ENCODE peak calls at places on chromosome 21, in five cellular contexts. One of them, this sample, is unnamed.

GRCh38 chr21:37538971-37539590 is 172.5 kb downstream of the DYRK1A start:
- DNase-seq in H54: no peak
- DNase-seq in HTR-8/SVneo: no peak
- DNase-seq in Right ventricle myocardium superior: no peak
- DNase-seq in epithelial cell of esophagus: no peak
- DNase-seq in this sample: no peak

GRCh38 chr21:38639782-38640750 is 141.8 kb upstream of the ERG start:
- DNase-seq in H54: no peak
- DNase-seq in HTR-8/SVneo: no peak
- DNase-seq in Right ventricle myocardium superior: no peak
- DNase-seq in epithelial cell of esophagus: no peak
- DNase-seq in this sample: no peak

GRCh38 chr21:38255718-38256117 is 1.1 kb upstream of the KCNJ15 start:
- DNase-seq in H54: no peak
- DNase-seq in HTR-8/SVneo: no peak
- DNase-seq in Right ventricle myocardium superior: no peak
- DNase-seq in epithelial cell of esophagus: no peak
- DNase-seq in this sample: no peak

GRCh38 chr21:44696572-44696971 is 400 bp upstream of the KRTAP10-12 start:
- DNase-seq in H54: no peak
- DNase-seq in HTR-8/SVneo: no peak
- DNase-seq in Right ventricle myocardium superior: no peak
- DNase-seq in epithelial cell of esophagus: no peak
- DNase-seq in this sample: no peak

GRCh38 chr21:27674037-27674436 is 707.1 kb upstream of the ADAMTS5 start:
- DNase-seq in H54: no peak
- DNase-seq in HTR-8/SVneo: no peak
- DNase-seq in Right ventricle myocardium superior: no peak
- DNase-seq in epithelial cell of esophagus: peak; percentile 57
- DNase-seq in this sample: no peak

GRCh38 chr21:28644762-28645161 is 347.9 kb downstream of the LTN1 start:
- DNase-seq in H54: no peak
- DNase-seq in HTR-8/SVneo: no peak
- DNase-seq in Right ventricle myocardium superior: no peak
- DNase-seq in epithelial cell of esophagus: peak; percentile 82
- DNase-seq in this sample: no peak

GRCh38 chr21:28336299-28336698 is 656.4 kb downstream of the LTN1 start:
- DNase-seq in H54: peak; percentile 3
- DNase-seq in HTR-8/SVneo: peak; percentile 10
- DNase-seq in Right ventricle myocardium superior: no peak
- DNase-seq in epithelial cell of esophagus: peak; percentile 65
- DNase-seq in this sample: no peak

GRCh38 chr21:45448810-45449657 is 44.1 kb downstream of the COL18A1 start:
- DNase-seq in H54: no peak
- DNase-seq in HTR-8/SVneo: no peak
- DNase-seq in Right ventricle myocardium superior: peak; percentile 39
- DNase-seq in epithelial cell of esophagus: no peak
- DNase-seq in this sample: no peak

GRCh38 chr21:40555129-40555528 is 291.8 kb downstream of the DSCAM start:
- DNase-seq in H54: no peak
- DNase-seq in HTR-8/SVneo: no peak
- DNase-seq in Right ventricle myocardium superior: no peak
- DNase-seq in epithelial cell of esophagus: no peak
- DNase-seq in this sample: no peak

GRCh38 chr21:45009616-45010015 is 64.8 kb upstream of the ADARB1 start:
- DNase-seq in H54: no peak
- DNase-seq in HTR-8/SVneo: no peak
- DNase-seq in Right ventricle myocardium superior: no peak
- DNase-seq in epithelial cell of esophagus: no peak
- DNase-seq in this sample: no peak

GRCh38 chr21:18370292-18370691 is 33.3 kb downstream of the TMPRSS15 start:
- DNase-seq in H54: no peak
- DNase-seq in HTR-8/SVneo: no peak
- DNase-seq in Right ventricle myocardium superior: no peak
- DNase-seq in epithelial cell of esophagus: no peak
- DNase-seq in this sample: no peak

GRCh38 chr21:37496972-37497371 is 130.4 kb downstream of the DYRK1A start:
- DNase-seq in H54: no peak
- DNase-seq in HTR-8/SVneo: peak; percentile 8
- DNase-seq in Right ventricle myocardium superior: no peak
- DNase-seq in epithelial cell of esophagus: peak; percentile 23
- DNase-seq in this sample: no peak

GRCh38 chr21:31182231-31183129 is 144.2 kb upstream of the KRTAP19-8 start:
- DNase-seq in H54: no peak
- DNase-seq in HTR-8/SVneo: no peak
- DNase-seq in Right ventricle myocardium superior: no peak
- DNase-seq in epithelial cell of esophagus: no peak
- DNase-seq in this sample: no peak

GRCh38 chr21:46229133-46229922 is 754 bp upstream of the LSS start:
- DNase-seq in H54: peak; percentile 33
- DNase-seq in HTR-8/SVneo: peak; percentile 43
- DNase-seq in Right ventricle myocardium superior: no peak
- DNase-seq in epithelial cell of esophagus: no peak
- DNase-seq in this sample: peak; percentile 37

GRCh38 chr21:28375708-28376385 is 616.8 kb downstream of the LTN1 start:
- DNase-seq in H54: no peak
- DNase-seq in HTR-8/SVneo: no peak
- DNase-seq in Right ventricle myocardium superior: no peak
- DNase-seq in epithelial cell of esophagus: no peak
- DNase-seq in this sample: no peak

This sample was measured in 8988T.